ENCODE peak calls at places on chromosome 14, in five cellular contexts. R is BJ, S is adrenal gland, D is IMR-90, L is uterus. V is an unnamed sample. For H3K27me3, the result is how much of the 10 kb centered on the place peaks cover.

GRCh38 chr14:51544901-51545300 is 106.8 kb upstream of the FRMD6 start:
- DNase-seq in R (no peak), S (no peak), D (no peak), L (no peak), V (no peak)

GRCh38 chr14:61887628-61888027 is 125.4 kb downstream of the SNAPC1 start:
- DNase-seq in R (no peak), S (no peak), D (no peak), L (no peak), V (no peak)

GRCh38 chr14:53872551-53873188 is 84.0 kb downstream of the BMP4 start:
- DNase-seq in R (no peak), S (no peak), D (no peak), L (no peak), V (no peak)

GRCh38 chr14:31388687-31389413 is 31.5 kb downstream of the HEATR5A start:
- DNase-seq in R (no peak), S (no peak), D (peak), L (no peak), V (no peak)

GRCh38 chr14:50677527-50678063 is 9.5 kb upstream of the SAV1 start:
- DNase-seq in R (no peak), S (no peak), D (peak), L (no peak), V (no peak)

GRCh38 chr14:68349900-68350323 is 443.0 kb downstream of the ZFP36L1 start:
- DNase-seq in R (no peak), S (no peak), D (peak), L (no peak), V (no peak)

GRCh38 chr14:21090194-21090939 is 8.1 kb downstream of the ZNF219 start:
- DNase-seq in R (no peak), S (peak), D (no peak), L (no peak), V (no peak)

GRCh38 chr14:65751510-65751909 is 339.0 kb downstream of the FUT8 start:
- DNase-seq in R (no peak), S (no peak), D (no peak), L (no peak), V (no peak)

GRCh38 chr14:87149583-87150354 is 843.2 kb downstream of the GALC start:
- DNase-seq in R (peak), S (no peak), D (peak), L (no peak), V (no peak)

GRCh38 chr14:55272922-55273321 is 1.7 kb downstream of the FBXO34 start:
- DNase-seq in R (no peak), S (no peak), D (no peak), L (no peak), V (no peak)

GRCh38 chr14:21255385-21256101 is 13.7 kb downstream of the HNRNPC start:
- DNase-seq in R (no peak), S (no peak), D (peak), L (no peak), V (no peak)

GRCh38 chr14:27090716-27091115 is 492.9 kb upstream of the NOVA1 start:
- DNase-seq in R (no peak), S (no peak), D (no peak), L (no peak), V (no peak)

GRCh38 chr14:78612666-78613065 is 442.5 kb downstream of the NRXN3 start:
- DNase-seq in R (no peak), S (no peak), D (no peak), L (no peak), V (no peak)

GRCh38 chr14:41606249-41607118 is at the start of gene LRFN5:
- DNase-seq in R (no peak), S (peak), D (peak), L (peak), V (peak)

GRCh38 chr14:38947343-38947742 is 155.7 kb downstream of the SEC23A start:
- DNase-seq in R (no peak), S (no peak), D (no peak), L (no peak), V (no peak)

GRCh38 chr14:94355191-94355794 is 32.2 kb upstream of the SERPINA6 start:
- DNase-seq in R (no peak), S (no peak), D (peak), L (no peak), V (no peak)

GRCh38 chr14:51488569-51489220 is 163.0 kb upstream of the FRMD6 start:
- DNase-seq in R (no peak), S (no peak), D (peak), L (no peak), V (no peak)

GRCh38 chr14:74240794-74241610 is 1.8 kb downstream of the VSX2 start:
- DNase-seq in R (no peak), S (no peak), D (no peak), L (no peak), V (no peak)

GRCh38 chr14:92890830-92891598 is 31.9 kb upstream of the CHGA start:
- DNase-seq in R (no peak), S (no peak), D (no peak), L (no peak), V (no peak)

GRCh38 chr14:99215277-99215676 is 56.7 kb downstream of the BCL11B start:
- DNase-seq in R (peak), S (no peak), D (no peak), L (no peak), V (peak)

GRCh38 chr14:77613207-77613606 is 3.2 kb downstream of the SPTLC2 start:
- DNase-seq in R (no peak), S (no peak), D (no peak), L (no peak), V (no peak)

GRCh38 chr14:58243790-58244555 is 670 bp upstream of the PSMA3 start:
- DNase-seq in R (no peak), S (no peak), D (no peak), L (no peak), V (peak)

GRCh38 chr14:56963381-56963780 is 153.1 kb upstream of the OTX2 start:
- DNase-seq in R (no peak), S (peak), D (no peak), L (no peak), V (no peak)

GRCh38 chr14:72573725-72574426 is 320.0 kb downstream of the DPF3 start:
- DNase-seq in R (no peak), S (peak), D (no peak), L (no peak), V (peak)

GRCh38 chr14:95597784-95598204 is 62.9 kb downstream of the GLRX5 start:
- DNase-seq in R (no peak), S (no peak), D (peak), L (no peak), V (peak)

GRCh38 chr14:73248294-73248868 is 11.1 kb downstream of the PAPLN start:
- DNase-seq in R (no peak), S (no peak), D (peak), L (no peak), V (no peak)

GRCh38 chr14:104359301-104359968 is 220.1 kb upstream of the C14orf180 start:
- DNase-seq in R (no peak), S (peak), D (no peak), L (no peak), V (no peak)

GRCh38 chr14:90625445-90625844 is 190.8 kb downstream of the TTC7B start:
- DNase-seq in R (no peak), S (no peak), D (no peak), L (no peak), V (no peak)

GRCh38 chr14:58873228-58873953 is 235.6 kb downstream of the DACT1 start:
- DNase-seq in R (no peak), S (no peak), D (no peak), L (no peak), V (no peak)

GRCh38 chr14:64725879-64726584 is 21.8 kb downstream of the PLEKHG3 start:
- DNase-seq in R (no peak), S (no peak), D (no peak), L (no peak), V (no peak)

GRCh38 chr14:80213602-80214001 is 2.3 kb upstream of the DIO2 start:
- DNase-seq in R (no peak), S (peak), D (peak), L (no peak), V (peak)

GRCh38 chr14:104099096-104100041 is 13.9 kb downstream of the ASPG start:
- DNase-seq in R (no peak), S (no peak), D (no peak), L (no peak), V (no peak)

GRCh38 chr14:68245146-68246073 is 425.8 kb downstream of the RAD51B start:
- DNase-seq in R (no peak), S (peak), D (peak), L (peak), V (no peak)

GRCh38 chr14:76778546-76779215 is 17.4 kb downstream of the VASH1 start:
- DNase-seq in R (no peak), S (no peak), D (no peak), L (no peak), V (no peak)

GRCh38 chr14:74547331-74547927 is 53.9 kb downstream of the ISCA2 start:
- DNase-seq in R (no peak), S (no peak), D (no peak), L (no peak), V (no peak)

GRCh38 chr14:68691031-68691864 is 101.6 kb downstream of the ZFP36L1 start:
- DNase-seq in R (no peak), S (no peak), D (no peak), L (peak), V (no peak)

GRCh38 chr14:92426237-92426636 is 87.3 kb upstream of the RIN3 start:
- DNase-seq in R (no peak), S (no peak), D (peak), L (no peak), V (peak)

GRCh38 chr14:70894868-70895267 is 12.4 kb upstream of the PCNX1 start:
- DNase-seq in R (no peak), S (no peak), D (peak), L (no peak), V (no peak)

GRCh38 chr14:70898346-70898745 is 8.9 kb upstream of the PCNX1 start:
- DNase-seq in R (no peak), S (no peak), D (no peak), L (no peak), V (no peak)

GRCh38 chr14:70896317-70896716 is 10.9 kb upstream of the PCNX1 start:
- DNase-seq in R (no peak), S (no peak), D (no peak), L (no peak), V (no peak)

GRCh38 chr14:70897475-70897874 is 9.8 kb upstream of the PCNX1 start:
- DNase-seq in R (peak), S (no peak), D (peak), L (no peak), V (no peak)

GRCh38 chr14:70896981-70897380 is 10.3 kb upstream of the PCNX1 start:
- DNase-seq in R (no peak), S (no peak), D (no peak), L (no peak), V (no peak)
- H3K4me3 ChIP-seq in R (no peak), S (no peak), D (no peak), L (no peak), V (no peak)

GRCh38 chr14:102925646-102926045 is 3.2 kb downstream of the AMN start:
- DNase-seq in R (no peak), S (no peak), D (no peak), L (no peak), V (no peak)
- H3K27me3 ChIP-seq in R (under half), S (under half), D (half or more), L (under half), V (under half)

GRCh38 chr14:60328588-60328987 is 79.6 kb downstream of the PPM1A start:
- DNase-seq in R (no peak), S (no peak), D (no peak), L (no peak), V (no peak)

GRCh38 chr14:60324837-60325236 is 75.8 kb downstream of the PPM1A start:
- DNase-seq in R (no peak), S (no peak), D (no peak), L (no peak), V (no peak)

GRCh38 chr14:60331201-60332045 is 82.4 kb downstream of the PPM1A start:
- DNase-seq in R (no peak), S (peak), D (peak), L (peak), V (peak)

GRCh38 chr14:60326274-60326673 is 77.3 kb downstream of the PPM1A start:
- DNase-seq in R (no peak), S (no peak), D (no peak), L (no peak), V (no peak)

GRCh38 chr14:60327447-60328331 is 78.7 kb downstream of the PPM1A start:
- DNase-seq in R (no peak), S (no peak), D (peak), L (no peak), V (no peak)
- H3K4me3 ChIP-seq in R (no peak), S (no peak), D (peak), L (peak), V (no peak)

GRCh38 chr14:101845496-101845895 is 84.0 kb downstream of the PPP2R5C start:
- DNase-seq in R (no peak), S (no peak), D (no peak), L (no peak), V (no peak)
- H3K27me3 ChIP-seq in R (under half), S (under half), D (under half), L (under half), V (under half)

V was measured in MG63.